ENCODE peak calls at places on chromosomes 11 and 22, in seven cellular contexts. F is H1, J is A549, R is HepG2, N is K562, C is SK-N-SH, D is GM12878. B is an unnamed sample.

GRCh38 chr11:21604564-21604963 is 588.3 kb upstream of the ANO5 start:
- DNase-seq in F (no peak), J (no peak), R (no peak), N (no peak), C (no peak), D (no peak), B (no peak)

GRCh38 chr11:68412593-68413475 is 47.7 kb upstream of the PPP6R3 start:
- DNase-seq in F (no peak), J (no peak), R (no peak), N (no peak), C (no peak), D (peak; percentile 85), B (peak; percentile 11)

GRCh38 chr22:25558341-25558740 is 6.1 kb upstream of the GRK3 start:
- DNase-seq in F (no peak), J (no peak), R (no peak), N (no peak), C (no peak), D (no peak), B (no peak)

GRCh38 chr11:64892411-64892831 is 14.0 kb upstream of the EHD1 start:
- DNase-seq in F (no peak), J (no peak), R (no peak), N (no peak), C (no peak), D (no peak), B (no peak)

GRCh38 chr11:114291381-114291780 is 4.8 kb upstream of the NNMT start:
- DNase-seq in F (no peak), J (no peak), R (no peak), N (no peak), C (no peak), D (no peak), B (peak; percentile 66)

GRCh38 chr11:103547009-103547408 is 437.8 kb downstream of the DYNC2H1 start:
- DNase-seq in F (no peak), J (no peak), R (no peak), N (no peak), C (no peak), D (no peak), B (no peak)

GRCh38 chr11:72113170-72113808 is 794 bp upstream of the ANAPC15 start:
- DNase-seq in F (no peak), J (no peak), R (no peak), N (no peak), C (no peak), D (no peak), B (peak; percentile 52)

GRCh38 chr11:43825217-43825816 is 55.3 kb upstream of the ALKBH3 start:
- DNase-seq in F (no peak), J (peak; percentile 10), R (peak; percentile 8), N (peak; percentile 14), C (peak; percentile 46), D (no peak), B (peak; percentile 35)

GRCh38 chr11:12539570-12539969 is 134.7 kb upstream of the TEAD1 start:
- DNase-seq in F (no peak), J (no peak), R (no peak), N (no peak), C (no peak), D (no peak), B (peak; percentile 99)

GRCh38 chr11:65290448-65291165 is 24.1 kb upstream of the CDC42EP2 start:
- DNase-seq in F (no peak), J (no peak), R (no peak), N (peak; percentile 51), C (no peak), D (peak; percentile 69), B (peak; percentile 100)

GRCh38 chr11:2300290-2300935 is 1.3 kb downstream of the C11orf21 start:
- DNase-seq in F (no peak), J (no peak), R (no peak), N (no peak), C (no peak), D (no peak), B (no peak)

GRCh38 chr11:121652982-121653381 is 200.2 kb upstream of the SORL1-AS1 start:
- DNase-seq in F (no peak), J (no peak), R (no peak), N (no peak), C (peak; percentile 60), D (no peak), B (no peak)

GRCh38 chr11:61704838-61705237 is 24.6 kb downstream of the DAGLA start:
- DNase-seq in F (no peak), J (no peak), R (no peak), N (no peak), C (no peak), D (no peak), B (no peak)

GRCh38 chr11:75773595-75774353 is 5.2 kb downstream of the DGAT2 start:
- DNase-seq in F (no peak), J (no peak), R (no peak), N (peak; percentile 26), C (no peak), D (peak; percentile 92), B (no peak)

GRCh38 chr11:119319136-119319701 is 2.3 kb upstream of the MCAM start:
- DNase-seq in F (no peak), J (no peak), R (no peak), N (no peak), C (no peak), D (no peak), B (no peak)

GRCh38 chr11:88522624-88523361 is 185.3 kb upstream of the CTSC start:
- DNase-seq in F (no peak), J (no peak), R (no peak), N (no peak), C (no peak), D (no peak), B (no peak)

GRCh38 chr22:28297504-28297903 is 378.4 kb upstream of the PITPNB start:
- DNase-seq in F (no peak), J (no peak), R (no peak), N (no peak), C (no peak), D (no peak), B (peak; percentile 2)

GRCh38 chr11:17887779-17888178 is 125.1 kb downstream of the SERGEF start:
- DNase-seq in F (no peak), J (no peak), R (no peak), N (no peak), C (no peak), D (no peak), B (no peak)

GRCh38 chr11:100712618-100713017 is 25.5 kb downstream of the ARHGAP42 start:
- DNase-seq in F (no peak), J (no peak), R (no peak), N (no peak), C (no peak), D (no peak), B (no peak)

GRCh38 chr11:115352805-115353483 is 151.3 kb downstream of the CADM1 start:
- DNase-seq in F (no peak), J (no peak), R (no peak), N (no peak), C (peak; percentile 24), D (no peak), B (peak; percentile 41)

GRCh38 chr22:41914611-41915034 is 251 bp downstream of the SHISA8 start:
- DNase-seq in F (no peak), J (no peak), R (no peak), N (no peak), C (peak; percentile 55), D (no peak), B (no peak)

GRCh38 chr22:22061085-22062077 is 78.8 kb upstream of the TOP3B start:
- DNase-seq in F (no peak), J (peak; percentile 6), R (peak; percentile 83), N (peak; percentile 72), C (no peak), D (no peak), B (peak; percentile 43)

GRCh38 chr11:134528453-134528852 is 116.4 kb upstream of the B3GAT1 start:
- DNase-seq in F (no peak), J (no peak), R (no peak), N (no peak), C (no peak), D (no peak), B (no peak)
- TF ChIP-seq RAD21 in F (no peak), J (no peak), R (no peak), N (no peak), C (no peak), D (no peak), B (no peak)

DNA sequence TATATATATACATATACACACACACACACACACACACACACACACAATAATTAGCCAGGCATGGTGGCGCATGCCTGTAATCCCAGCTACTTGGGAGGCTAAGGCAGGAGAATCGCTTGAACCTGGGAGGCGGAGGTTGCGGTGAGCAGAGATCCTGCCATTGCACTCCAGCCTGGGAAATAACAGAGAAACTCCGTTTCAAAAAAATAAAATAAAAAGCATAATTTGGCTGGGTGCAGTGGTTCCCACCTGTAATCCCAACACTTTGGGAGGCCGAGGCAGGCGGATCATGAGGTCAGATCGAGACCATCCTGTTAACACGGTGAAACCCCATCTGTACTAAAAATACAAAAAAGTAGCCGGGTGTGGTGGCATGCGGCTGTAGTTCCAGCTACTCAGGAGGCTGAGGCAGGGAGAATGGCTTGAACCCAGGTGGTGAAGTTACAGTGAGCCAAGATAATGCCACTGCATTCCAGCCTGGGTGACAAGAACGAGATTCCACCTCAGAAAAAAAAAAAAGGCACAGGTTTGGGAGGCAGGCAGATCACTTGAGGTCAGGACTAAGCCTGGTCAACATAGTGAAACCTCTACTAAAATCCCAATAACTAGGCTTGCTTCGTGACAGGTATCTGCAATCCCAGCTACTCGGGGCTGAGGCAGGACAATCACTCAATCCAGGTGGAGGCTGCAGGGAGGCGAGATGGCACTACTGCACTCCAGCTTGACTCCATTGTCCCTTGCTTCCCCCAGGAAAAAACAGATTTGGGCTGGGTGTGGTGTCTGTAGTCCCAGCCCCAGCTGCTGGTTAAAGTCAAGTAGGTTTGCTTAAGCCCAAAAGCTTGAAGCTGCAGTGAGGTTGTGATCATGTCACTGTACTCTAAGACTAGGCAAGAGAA is 11.8 kb upstream of the WDR74 start:
- DNase-seq in F (no peak), J (no peak), R (peak; percentile 43), N (no peak), C (no peak), D (no peak), B (no peak)
- TF ChIP-seq USF2 in F (peak; percentile 19), J (no peak), R (no peak), N (no peak), C (no peak), D (no peak), B (no peak)

DNA sequence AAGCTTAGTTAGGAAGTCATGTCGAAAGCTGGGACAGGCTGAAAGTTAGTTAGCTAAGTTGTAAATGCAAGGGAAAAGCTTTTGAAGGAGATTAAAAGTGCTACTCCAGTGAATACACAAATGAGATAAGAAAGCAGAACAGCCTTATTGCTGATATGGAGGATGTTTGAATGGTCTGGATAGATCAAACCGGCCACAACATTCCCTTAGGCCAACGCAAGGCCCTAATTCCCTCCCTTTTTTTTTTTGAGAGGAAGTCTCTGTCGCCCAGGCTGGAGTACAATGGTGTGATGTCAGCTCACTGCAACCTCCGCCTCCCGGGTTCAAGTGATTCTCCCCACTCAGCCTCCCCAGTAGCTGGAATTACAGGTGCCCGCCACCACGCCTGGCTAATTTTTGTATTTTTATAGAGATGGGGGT is 23.3 kb upstream of the WEE1 start:
- DNase-seq in F (no peak), J (no peak), R (no peak), N (no peak), C (no peak), D (no peak), B (no peak)
- TF ChIP-seq RAD21 in F (no peak), J (no peak), R (no peak), N (no peak), C (no peak), D (no peak), B (no peak)

DNA sequence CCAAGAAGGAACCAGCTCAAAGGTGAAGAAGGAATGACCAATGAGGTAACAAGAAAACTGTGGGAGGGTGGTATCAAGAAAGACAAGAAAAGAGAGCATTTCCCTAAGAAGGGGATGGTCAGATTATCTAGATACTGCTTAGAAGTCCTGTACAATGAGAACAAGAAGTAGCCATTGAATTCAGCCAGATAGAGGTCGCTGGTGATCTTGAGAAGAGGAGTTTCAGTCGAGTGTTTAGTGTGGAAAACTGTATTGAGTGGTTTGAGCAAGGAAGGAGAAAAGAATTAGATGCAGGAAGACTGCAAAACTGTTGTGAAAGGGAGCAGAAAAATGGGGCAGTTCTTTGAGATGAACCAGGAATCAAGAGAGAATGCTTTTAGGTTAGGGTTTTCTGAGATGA is 74.6 kb upstream of the FAT3 start:
- DNase-seq in F (no peak), J (no peak), R (no peak), N (no peak), C (no peak), D (no peak), B (peak; percentile 1)
- TF ChIP-seq USF2 in F (no peak), J (no peak), R (no peak), N (no peak), C (no peak), D (no peak), B (no peak)